ENCODE peak calls at places on chromosomes 6 and 20, in seven cellular contexts. G is HCT116, K is A549, T is IMR-90, W is tibial nerve, I is stomach, R is vagina. P is an unnamed sample. For H3K4me1, the result is how much of the 10 kb centered on the place peaks cover.

GRCh38 chr6:127496471-127496870 is 22.7 kb downstream of the MTCL3 start:
- DNase-seq in G (no peak), K (no peak), T (peak), W (no peak), I (no peak), R (no peak), P (no peak)

GRCh38 chr6:99349620-99350141 is at the start of gene FAXC:
- DNase-seq in G (peak), K (peak), T (peak), W (no peak), I (peak), R (no peak), P (peak)

GRCh38 chr6:54260025-54260424 is 48.2 kb upstream of the TINAG start:
- DNase-seq in G (no peak), K (no peak), T (no peak), W (no peak), I (no peak), R (no peak), P (no peak)

GRCh38 chr6:148885154-148885870 is 138.5 kb downstream of the UST start:
- DNase-seq in G (no peak), K (no peak), T (peak), W (no peak), I (no peak), R (no peak), P (no peak)

GRCh38 chr20:21048841-21049273 is 57.3 kb downstream of the LINC00237 start:
- DNase-seq in G (peak), K (peak), T (no peak), W (no peak), I (peak), R (no peak), P (no peak)

GRCh38 chr20:60455272-60455671 is 497.0 kb downstream of the CDH26 start:
- DNase-seq in G (no peak), K (no peak), T (no peak), W (no peak), I (no peak), R (no peak), P (no peak)

GRCh38 chr6:1137849-1138248 is 174.0 kb upstream of the FOXQ1 start:
- DNase-seq in G (no peak), K (no peak), T (no peak), W (no peak), I (no peak), R (no peak), P (no peak)

GRCh38 chr6:167898673-167899311 is 72.1 kb downstream of the AFDN start:
- DNase-seq in G (no peak), K (peak), T (peak), W (no peak), I (no peak), R (no peak), P (no peak)

GRCh38 chr6:90646936-90647335 is 60.1 kb upstream of the MAP3K7 start:
- DNase-seq in G (no peak), K (no peak), T (peak), W (no peak), I (no peak), R (no peak), P (no peak)

GRCh38 chr20:64104667-64105451 is 2.5 kb downstream of the NPBWR2 start:
- DNase-seq in G (no peak), K (no peak), T (no peak), W (no peak), I (no peak), R (no peak), P (no peak)

GRCh38 chr6:13872681-13873080 is 52.1 kb upstream of the RNF182 start:
- DNase-seq in G (no peak), K (no peak), T (no peak), W (no peak), I (no peak), R (no peak), P (no peak)

GRCh38 chr6:13874191-13874549 is 50.6 kb upstream of the RNF182 start:
- DNase-seq in G (no peak), K (no peak), T (no peak), W (no peak), I (no peak), R (no peak), P (no peak)

GRCh38 chr6:13877116-13877515 is 47.6 kb upstream of the RNF182 start:
- DNase-seq in G (no peak), K (no peak), T (peak), W (no peak), I (no peak), R (no peak), P (no peak)

GRCh38 chr6:13870185-13870584 is 54.6 kb upstream of the RNF182 start:
- DNase-seq in G (no peak), K (no peak), T (no peak), W (no peak), I (no peak), R (no peak), P (no peak)

GRCh38 chr6:13873288-13874190 is 51.2 kb upstream of the RNF182 start:
- DNase-seq in G (peak), K (peak), T (no peak), W (peak), I (peak), R (no peak), P (peak)
- TF ChIP-seq POLR2A in G (no peak), K (no peak), T (no peak), W (no peak), I (no peak), R (no peak), P (no peak)

DNA sequence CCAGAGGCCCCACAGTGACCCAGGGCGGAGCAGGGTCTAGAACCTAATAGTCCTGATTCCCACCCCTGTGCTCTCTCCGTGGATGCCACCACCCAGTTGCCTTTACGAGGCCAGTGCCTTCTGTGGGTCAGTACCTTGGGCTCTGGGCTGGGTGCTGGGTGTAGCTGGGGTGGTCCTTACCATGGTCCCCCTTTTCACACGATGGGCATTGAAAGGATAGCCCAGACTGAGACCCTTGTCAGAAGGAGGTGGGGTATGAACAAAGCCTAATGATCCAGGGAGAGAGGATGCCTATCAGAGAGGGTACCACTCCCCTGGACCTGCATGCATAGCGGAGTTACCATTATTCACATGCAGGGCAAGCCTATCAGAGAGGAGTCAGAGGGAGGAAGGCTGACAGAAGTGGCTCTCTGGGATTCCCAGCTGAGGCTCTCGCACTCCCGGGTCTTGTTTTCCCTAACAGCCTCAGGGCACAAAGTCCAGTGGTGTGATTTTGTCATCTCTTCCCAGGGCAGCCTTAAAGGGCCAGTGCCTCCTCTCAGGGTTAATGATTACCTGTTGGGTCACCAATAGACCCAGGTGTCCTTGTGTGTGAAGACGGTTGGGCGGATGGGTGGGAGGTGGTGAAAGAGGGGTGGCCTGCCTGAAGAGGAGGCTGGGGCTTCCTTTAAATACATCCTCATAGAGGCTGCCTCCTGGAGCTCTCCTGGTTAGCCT is 36.2 kb downstream of the VEGFA start:
- DNase-seq in G (no peak), K (peak), T (no peak), W (no peak), I (peak), R (no peak), P (no peak)
- H3K4me1 ChIP-seq in G (under half), K (half or more), T (under half), W (under half), I (half or more), R (under half), P (under half)

DNA sequence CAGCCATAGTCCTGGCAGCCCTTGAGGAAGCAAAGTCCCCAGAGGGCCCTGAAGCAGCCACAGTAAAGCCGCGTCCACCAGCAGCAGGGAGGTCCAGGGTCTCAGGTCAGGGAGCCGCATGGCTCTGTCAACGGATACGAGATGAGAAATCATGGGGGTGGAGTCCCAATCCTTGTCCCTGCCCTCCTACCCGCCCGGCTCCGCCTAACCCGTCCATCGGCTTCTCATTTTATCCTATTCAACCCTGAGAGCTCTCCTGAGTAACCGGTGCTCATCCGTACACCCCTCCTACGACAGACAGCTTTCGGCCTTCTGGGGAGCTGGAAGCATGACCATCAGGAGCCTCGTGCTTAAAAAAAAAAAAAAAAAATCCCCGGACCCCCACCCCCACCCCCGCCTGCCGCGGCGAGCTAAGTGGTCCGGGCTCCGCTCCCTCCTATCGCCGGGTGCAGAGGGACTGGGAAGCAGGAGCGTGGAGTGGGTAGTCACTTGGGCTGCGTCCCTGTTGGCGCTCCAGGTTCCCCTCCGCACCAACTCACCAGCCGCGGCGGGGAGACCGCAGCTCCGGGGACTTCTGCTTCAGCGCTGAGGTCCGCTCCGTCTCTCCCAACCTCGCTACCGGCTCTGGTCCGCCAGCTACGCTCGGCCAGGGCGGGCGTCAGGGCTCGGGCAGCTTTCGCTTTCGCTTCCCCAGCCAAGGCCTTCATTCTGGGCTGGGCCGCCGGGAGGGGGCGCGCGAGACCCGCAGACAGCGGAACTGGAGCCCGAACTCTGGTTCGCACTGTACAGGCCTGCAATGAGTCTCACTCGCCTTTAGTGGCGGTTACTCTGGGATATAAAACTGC is at the start of gene TAP2:
- DNase-seq in G (peak), K (peak), T (peak), W (peak), I (peak), R (no peak), P (peak)
- TF ChIP-seq POLR2A in G (peak), K (peak), T (peak), W (peak), I (no peak), R (peak), P (peak)

GRCh38 chr20:62426678-62427077 is 661 bp downstream of the RBBP8NL start:
- DNase-seq in G (no peak), K (no peak), T (no peak), W (no peak), I (peak), R (no peak), P (peak)
- H3K4me1 ChIP-seq in G (under half), K (under half), T (under half), W (under half), I (half or more), R (under half), P (under half)

GRCh38 chr6:33057222-33058150 is 16.0 kb downstream of the HLA-DPA1 start:
- DNase-seq in G (no peak), K (no peak), T (no peak), W (no peak), I (no peak), R (no peak), P (no peak)
- TF ChIP-seq POLR2A in G (no peak), K (no peak), T (no peak), W (no peak), I (no peak), R (no peak), P (no peak)

GRCh38 chr6:17900011-17900410 is 87.4 kb downstream of the KIF13A start:
- DNase-seq in G (no peak), K (no peak), T (no peak), W (no peak), I (no peak), R (no peak), P (no peak)

GRCh38 chr6:17905611-17906592 is 81.5 kb downstream of the KIF13A start:
- DNase-seq in G (no peak), K (peak), T (peak), W (no peak), I (no peak), R (no peak), P (no peak)

GRCh38 chr6:17901493-17901892 is 85.9 kb downstream of the KIF13A start:
- DNase-seq in G (no peak), K (no peak), T (no peak), W (no peak), I (no peak), R (no peak), P (no peak)

GRCh38 chr6:17904491-17905120 is 82.8 kb downstream of the KIF13A start:
- DNase-seq in G (no peak), K (no peak), T (peak), W (no peak), I (no peak), R (no peak), P (no peak)

DNA sequence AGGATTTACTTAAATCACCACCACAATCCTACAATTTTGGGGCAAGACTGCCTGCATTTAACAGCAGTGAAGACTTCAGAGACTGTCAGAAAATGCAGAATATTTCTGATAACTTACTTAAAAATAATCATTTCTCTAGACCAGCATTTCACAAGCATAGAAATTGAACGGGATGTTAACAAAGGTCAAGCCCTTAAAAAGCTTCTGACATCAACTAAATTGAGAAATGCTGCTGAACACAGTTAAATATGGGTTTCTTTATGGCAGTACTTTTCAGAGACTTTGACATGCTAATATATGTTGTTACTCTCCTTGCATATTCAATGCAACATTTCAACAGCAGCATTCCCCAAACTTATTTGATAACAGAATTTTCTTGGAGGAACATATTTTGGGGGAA is 84.5 kb downstream of the KIF13A start:
- DNase-seq in G (no peak), K (no peak), T (no peak), W (no peak), I (no peak), R (no peak), P (no peak)
- H3K4me1 ChIP-seq in G (under half), K (under half), T (under half), W (under half), I (under half), R (half or more), P (under half)

P was measured in breast epithelium.